ENCODE peak calls at places on chromosomes 2 and 18, in five cellular contexts. X, L, C, Q and G are unnamed samples.

GRCh38 chr2:160246356-160246755 is 46.3 kb upstream of the ITGB6 start:
- DNase-seq in Q (peak), L (no peak), X (no peak), C (no peak), G (no peak)

GRCh38 chr18:44986933-44987332 is 306.2 kb downstream of the SETBP1 start:
- DNase-seq in L (no peak), X (no peak), C (no peak), Q (peak), G (no peak)

GRCh38 chr18:29853126-29853525 is 1189.4 kb downstream of the DSC3 start:
- DNase-seq in X (no peak), L (no peak), Q (peak), C (no peak), G (no peak)

GRCh38 chr18:8084160-8084559 is 517.0 kb downstream of the PTPRM start:
- DNase-seq in L (no peak), X (no peak), C (no peak), Q (peak), G (no peak)

GRCh38 chr18:13726972-13727331 is 479 bp downstream of the RNMT start:
- DNase-seq in C (peak), L (no peak), X (no peak), Q (peak), G (peak)

GRCh38 chr2:9112079-9112721 is 94.4 kb upstream of the ASAP2 start:
- DNase-seq in X (no peak), L (no peak), Q (peak), C (no peak), G (peak)

GRCh38 chr2:169734172-169734847 is 678 bp downstream of the KLHL23 start:
- DNase-seq in C (peak), L (peak), X (no peak), Q (no peak), G (no peak)

GRCh38 chr2:84797271-84797670 is 83.6 kb downstream of the TRABD2A start:
- DNase-seq in Q (no peak), C (no peak), L (no peak), X (no peak), G (no peak)

GRCh38 chr2:120223034-120223912 is at the start of gene TMEM185B:
- DNase-seq in L (peak), C (peak), Q (peak), X (peak), G (peak)

GRCh38 chr2:96608459-96609455 is 29.4 kb downstream of the KANSL3 start:
- DNase-seq in L (no peak), X (no peak), C (no peak), Q (peak), G (no peak)

GRCh38 chr2:19262150-19262549 is 96.3 kb downstream of the OSR1 start:
- DNase-seq in Q (no peak), L (no peak), C (no peak), X (no peak), G (no peak)

GRCh38 chr18:69874058-69874457 is 73.6 kb downstream of the CD226 start:
- DNase-seq in L (no peak), C (no peak), X (no peak), Q (peak), G (no peak)

GRCh38 chr2:120625865-120626560 is 109.7 kb upstream of the GLI2 start:
- DNase-seq in L (no peak), X (peak), Q (no peak), C (peak), G (peak)

GRCh38 chr2:45009303-45009927 is at the start of gene SIX2:
- DNase-seq in X (peak), L (peak), Q (peak), C (peak), G (peak)

GRCh38 chr18:67669993-67670671 is 153.6 kb upstream of the DSEL start:
- DNase-seq in X (no peak), C (no peak), Q (peak), L (no peak), G (no peak)

GRCh38 chr2:143730155-143730949 is 601.1 kb downstream of the ARHGAP15 start:
- DNase-seq in X (no peak), C (no peak), L (peak), Q (peak), G (no peak)

GRCh38 chr2:58649746-58650145 is 408.6 kb upstream of the FANCL start:
- DNase-seq in Q (no peak), C (no peak), L (no peak), X (no peak), G (no peak)

GRCh38 chr2:3631851-3632659 is 25.9 kb upstream of the ALLC start:
- DNase-seq in L (no peak), Q (no peak), X (peak), C (peak), G (no peak)

GRCh38 chr18:80192653-80193385 is 54.5 kb downstream of the PARD6G start:
- DNase-seq in C (no peak), Q (no peak), L (no peak), X (peak), G (peak)

GRCh38 chr2:120108749-120109148 is 95.9 kb downstream of the EPB41L5 start:
- DNase-seq in L (no peak), Q (peak), X (no peak), C (no peak), G (no peak)

GRCh38 chr2:195575879-195576391 is 81.1 kb upstream of the SLC39A10 start:
- DNase-seq in Q (peak), X (no peak), C (no peak), L (peak), G (no peak)

GRCh38 chr2:219414857-219415256 is 3.3 kb upstream of the DES start:
- DNase-seq in L (no peak), Q (no peak), X (no peak), C (no peak), G (no peak)

GRCh38 chr2:63582873-63583272 is 5.4 kb downstream of the WDPCP start:
- DNase-seq in C (no peak), L (no peak), Q (no peak), X (no peak), G (no peak)

GRCh38 chr2:16214861-16215260 is 274.5 kb downstream of the MYCN start:
- DNase-seq in Q (no peak), L (no peak), C (no peak), X (no peak), G (no peak)

GRCh38 chr18:77622009-77622692 is 372.5 kb downstream of the GALR1 start:
- DNase-seq in L (peak), C (no peak), X (no peak), Q (peak), G (no peak)

GRCh38 chr2:61536086-61536722 is 2.0 kb downstream of the XPO1 start:
- DNase-seq in Q (peak), C (peak), X (no peak), L (peak), G (no peak)